ENCODE peak calls at places on chromosomes 1 and 21, in four cellular contexts. J is Right ventricle myocardium superior, G is breast epithelium, N is head of caudate nucleus. X is an unnamed sample.

GRCh38 chr1:205588691-205589445 is 42.9 kb downstream of the ELK4 start:
- DNase-seq in J (no peak), G (no peak), N (no peak), X (peak)

GRCh38 chr1:150696590-150696989 is 364 bp downstream of the GOLPH3L start:
- DNase-seq in J (no peak), G (no peak), N (no peak), X (no peak)

GRCh38 chr1:55670331-55671082 is 455.3 kb upstream of the USP24 start:
- DNase-seq in J (no peak), G (no peak), N (no peak), X (peak)

GRCh38 chr1:72431810-72432209 is 149.5 kb upstream of the NEGR1 start:
- DNase-seq in J (no peak), G (no peak), N (no peak), X (peak)

GRCh38 chr21:26297856-26298255 is 127.3 kb upstream of the APP start:
- DNase-seq in J (no peak), G (no peak), N (no peak), X (peak)

GRCh38 chr1:111709986-111710385 is 29.2 kb downstream of the INKA2 start:
- DNase-seq in J (no peak), G (no peak), N (no peak), X (no peak)

GRCh38 chr1:37868466-37868865 is 9.1 kb upstream of the MTF1 start:
- DNase-seq in J (no peak), G (peak), N (no peak), X (no peak)

GRCh38 chr21:45326169-45326833 is 38.6 kb upstream of the POFUT2 start:
- DNase-seq in J (peak), G (no peak), N (peak), X (peak)

GRCh38 chr21:44757731-44758130 is 43.9 kb downstream of the UBE2G2 start:
- DNase-seq in J (no peak), G (no peak), N (no peak), X (no peak)

GRCh38 chr1:43994794-43995790 is 3.7 kb downstream of the CCDC24 start:
- DNase-seq in J (no peak), G (no peak), N (no peak), X (no peak)

GRCh38 chr1:224565186-224565585 is 50.9 kb upstream of the CNIH3 start:
- DNase-seq in J (no peak), G (peak), N (no peak), X (peak)

GRCh38 chr1:208203127-208203847 is 40.9 kb downstream of the PLXNA2 start:
- DNase-seq in J (peak), G (peak), N (no peak), X (peak)

GRCh38 chr1:209937996-209938959 is at the start of gene SYT14:
- DNase-seq in J (no peak), G (no peak), N (peak), X (peak)

GRCh38 chr1:228236744-228237143 is 28.9 kb downstream of the OBSCN start:
- DNase-seq in J (no peak), G (no peak), N (no peak), X (peak)

GRCh38 chr1:29444081-29444715 is 207.9 kb downstream of the PTPRU start:
- DNase-seq in J (no peak), G (no peak), N (no peak), X (no peak)

GRCh38 chr21:17513214-17514123 is 626 bp downstream of the CXADR start:
- DNase-seq in J (no peak), G (no peak), N (peak), X (peak)

GRCh38 chr1:234963904-234964702 is 164.5 kb downstream of the TOMM20 start:
- DNase-seq in J (peak), G (no peak), N (no peak), X (no peak)

GRCh38 chr1:201584510-201584991 is 45.6 kb downstream of the NAV1 start:
- DNase-seq in J (peak), G (no peak), N (no peak), X (peak)

GRCh38 chr1:60848583-60849188 is 233.7 kb upstream of the NFIA start:
- DNase-seq in J (no peak), G (no peak), N (no peak), X (peak)

GRCh38 chr1:150192012-150192411 is 42.3 kb downstream of the PLEKHO1 start:
- DNase-seq in J (no peak), G (no peak), N (no peak), X (peak)

GRCh38 chr1:36008546-36009197 is 75.2 kb upstream of the TEKT2 start:
- DNase-seq in J (no peak), G (no peak), N (no peak), X (peak)

GRCh38 chr1:202941372-202941771 is 14.3 kb upstream of the KLHL12 start:
- DNase-seq in J (no peak), G (no peak), N (no peak), X (no peak)

GRCh38 chr21:33278736-33279135 is 12.6 kb downstream of the IL10RB start:
- DNase-seq in J (no peak), G (no peak), N (no peak), X (peak)

GRCh38 chr1:239303289-239303688 is 83.1 kb upstream of the CHRM3 start:
- DNase-seq in J (no peak), G (no peak), N (no peak), X (no peak)

GRCh38 chr21:44901391-44902074 is 19.2 kb downstream of the ITGB2 start:
- DNase-seq in J (peak), G (no peak), N (no peak), X (no peak)